ENCODE peak calls at places on chromosomes 2 and 18, in eight cellular contexts. U is AG04449, Z is GM10248, M is GM13976, I is HL-60, A is pancreas, G is stomach, R is bronchial epithelial cell. C is an unnamed sample.

GRCh38 chr18:11309172-11309571 is 159.8 kb upstream of the PIEZO2 start:
- DNase-seq in Z (no peak), U (no peak), M (no peak), A (no peak), R (no peak), I (no peak), G (no peak), C (no peak)

GRCh38 chr2:172698041-172698863 is 37.4 kb upstream of the RAPGEF4 start:
- DNase-seq in M (peak; percentile 57), U (peak; percentile 84), G (no peak), Z (peak; percentile 42), A (no peak), I (peak; percentile 40), R (peak; percentile 94), C (no peak)

GRCh38 chr2:28976584-28976983 is 4.5 kb upstream of the TOGARAM2 start:
- DNase-seq in I (no peak), Z (no peak), U (no peak), M (no peak), A (peak; percentile 40), R (peak; percentile 93), G (no peak), C (no peak)

GRCh38 chr2:11343626-11344341 is 652 bp downstream of the ROCK2 start:
- DNase-seq in R (peak; percentile 23), I (no peak), A (peak; percentile 58), U (no peak), M (peak; percentile 62), G (peak; percentile 32), Z (peak; percentile 53), C (peak; percentile 75)

GRCh38 chr2:30267161-30267568 is 35.8 kb downstream of the LBH start:
- DNase-seq in A (no peak), M (no peak), R (no peak), Z (no peak), I (no peak), U (no peak), G (no peak), C (no peak)

GRCh38 chr2:65576861-65577601 is 144.6 kb upstream of the SPRED2 start:
- DNase-seq in M (no peak), I (no peak), U (peak; percentile 68), G (no peak), Z (no peak), A (no peak), R (peak; percentile 97), C (peak; percentile 32)

GRCh38 chr18:3713166-3713565 is 263.2 kb downstream of the TGIF1 start:
- DNase-seq in U (no peak), I (no peak), Z (no peak), M (no peak), G (no peak), A (no peak), R (no peak), C (no peak)

GRCh38 chr2:25314514-25315315 is 27.0 kb downstream of the DNMT3A start:
- DNase-seq in M (peak; percentile 93), Z (peak; percentile 89), R (no peak), U (no peak), I (peak; percentile 74), G (peak; percentile 68), A (peak; percentile 48), C (no peak)

GRCh38 chr2:111069722-111070121 is 51.0 kb upstream of the BCL2L11 start:
- DNase-seq in Z (no peak), R (no peak), I (no peak), U (no peak), A (no peak), G (no peak), M (no peak), C (no peak)

GRCh38 chr2:178592655-178593054 is 112.4 kb downstream of the PLEKHA3 start:
- DNase-seq in U (no peak), M (no peak), R (no peak), A (no peak), I (no peak), G (no peak), Z (no peak), C (no peak)

GRCh38 chr2:38909872-38910271 is 20.2 kb downstream of the ARHGEF33 start:
- DNase-seq in Z (no peak), I (no peak), U (no peak), R (peak; percentile 23), M (no peak), G (no peak), A (no peak), C (no peak)

GRCh38 chr2:178331474-178332431 is 119.2 kb downstream of the PRKRA start:
- DNase-seq in I (no peak), G (no peak), A (no peak), R (peak; percentile 97), Z (no peak), M (no peak), U (no peak), C (no peak)

GRCh38 chr2:235024951-235025773 is 73.3 kb downstream of the SH3BP4 start:
- DNase-seq in R (no peak), U (no peak), A (no peak), M (no peak), I (no peak), G (no peak), Z (no peak), C (no peak)

GRCh38 chr2:127149384-127149783 is 42.4 kb upstream of the BIN1 start:
- DNase-seq in U (peak; percentile 90), G (no peak), Z (no peak), R (peak; percentile 88), I (no peak), M (no peak), A (no peak), C (no peak)

GRCh38 chr2:178282075-178282474 is 87.8 kb downstream of the OSBPL6 start:
- DNase-seq in U (no peak), R (peak; percentile 88), M (no peak), A (no peak), I (no peak), G (no peak), Z (no peak), C (no peak)

GRCh38 chr2:97935719-97936161 is 60.0 kb downstream of the TMEM131 start:
- DNase-seq in R (peak; percentile 15), M (no peak), A (no peak), Z (no peak), I (no peak), G (no peak), U (peak; percentile 26), C (no peak)

GRCh38 chr18:12026562-12026961 is 45.3 kb downstream of the IMPA2 start:
- DNase-seq in R (no peak), Z (no peak), G (no peak), M (no peak), A (peak; percentile 77), U (no peak), I (no peak), C (no peak)

GRCh38 chr18:42437646-42438045 is 482.6 kb downstream of the PIK3C3 start:
- DNase-seq in R (no peak), U (no peak), I (no peak), Z (no peak), G (no peak), A (no peak), M (no peak), C (no peak)

GRCh38 chr2:183881978-183882377 is 716.4 kb upstream of the ZNF804A start:
- DNase-seq in Z (no peak), R (no peak), A (no peak), G (no peak), M (no peak), U (no peak), I (no peak), C (no peak)
- TF ChIP-seq CTCF in Z (no peak), R (no peak), A (no peak), G (no peak), M (no peak), U (no peak), I (no peak), C (no peak)

GRCh38 chr2:231707625-231708049 is 688 bp upstream of the PTMA start:
- DNase-seq in M (no peak), U (no peak), R (no peak), Z (no peak), I (no peak), A (no peak), G (no peak), C (peak; percentile 78)

GRCh38 chr2:231709636-231709980 is 1.3 kb downstream of the PTMA start:
- DNase-seq in R (no peak), G (peak; percentile 56), U (no peak), M (no peak), I (no peak), A (peak; percentile 74), Z (no peak), C (no peak)

GRCh38 chr2:231708773-231709635 is 679 bp downstream of the PTMA start:
- DNase-seq in R (no peak), G (peak; percentile 50), A (peak; percentile 70), M (peak; percentile 34), U (no peak), I (peak; percentile 82), Z (no peak), C (no peak)

GRCh38 chr2:231706731-231707624 is 1.3 kb upstream of the PTMA start:
- DNase-seq in M (peak; percentile 94), U (peak; percentile 90), I (peak; percentile 97), R (peak; percentile 93), A (peak; percentile 98), G (peak; percentile 99), Z (peak; percentile 94), C (peak; percentile 99)

GRCh38 chr2:231708050-231708772 is at the start of gene PTMA:
- DNase-seq in I (peak; percentile 99), G (peak; percentile 100), A (peak; percentile 100), R (peak; percentile 97), M (peak; percentile 95), Z (peak; percentile 93), U (peak; percentile 96), C (peak; percentile 100)
- TF ChIP-seq CTCF in I (no peak), G (no peak), A (no peak), R (no peak), M (no peak), Z (no peak), U (no peak), C (no peak)

DNA sequence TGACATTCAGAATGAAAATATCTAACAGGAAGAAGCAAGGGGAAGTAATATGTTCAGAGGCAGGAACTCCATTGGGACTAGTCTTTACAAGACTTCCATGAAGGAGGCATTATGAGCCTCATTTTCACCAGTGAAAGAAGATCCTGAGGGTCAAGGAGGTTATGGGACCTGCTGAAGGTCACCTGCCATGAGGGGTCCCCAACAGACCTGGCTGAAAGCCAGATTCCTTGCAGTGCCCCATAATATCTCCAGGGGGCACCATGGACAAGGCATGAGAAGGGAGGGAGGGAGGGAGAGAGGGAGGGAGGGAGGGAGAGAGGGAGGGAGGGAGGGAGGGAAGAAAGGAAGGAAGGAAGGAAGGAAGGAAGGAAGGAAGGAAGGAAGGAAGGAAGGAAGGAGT is 27.9 kb downstream of the XDH start:
- DNase-seq in R (no peak), G (no peak), U (no peak), I (no peak), M (no peak), Z (no peak), A (no peak), C (no peak)
- TF ChIP-seq CTCF in R (peak; percentile 5), G (no peak), U (no peak), I (no peak), M (no peak), Z (no peak), A (no peak), C (peak; percentile 30)

DNA sequence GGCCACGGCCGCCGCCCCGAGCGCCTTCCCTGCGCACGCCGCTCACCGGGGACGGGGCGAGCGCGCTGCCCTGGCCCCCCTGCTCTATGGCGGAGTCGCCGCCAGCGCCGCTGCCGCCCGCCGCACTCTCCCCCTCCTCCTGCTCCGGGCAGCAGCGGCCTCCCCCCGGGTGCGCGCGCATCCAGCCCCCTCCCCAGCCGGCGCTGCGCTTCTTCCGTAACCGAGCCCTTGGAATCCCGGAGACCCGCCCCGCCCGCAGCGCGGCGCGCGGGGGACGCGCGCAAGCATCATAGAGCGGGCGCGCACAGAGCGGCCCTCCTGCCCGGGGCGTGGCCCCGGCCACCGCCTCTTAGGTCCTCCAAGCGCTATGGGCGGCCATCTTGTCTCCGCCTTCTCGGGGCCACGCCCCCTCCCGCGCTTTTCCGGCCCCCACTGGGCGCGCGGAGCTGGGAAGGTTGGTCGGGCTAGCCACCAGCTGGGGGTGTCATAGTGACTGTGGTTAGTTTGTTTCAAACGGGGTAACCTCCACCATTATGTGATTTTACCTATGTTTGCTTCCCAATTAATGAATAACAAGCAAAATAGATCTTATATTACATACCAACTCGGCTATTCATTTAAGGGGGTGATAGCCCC is at the start of gene MBD2:
- DNase-seq in U (peak; percentile 49), M (peak; percentile 92), Z (peak; percentile 92), A (peak; percentile 96), G (peak; percentile 95), R (peak; percentile 82), I (peak; percentile 91), C (peak; percentile 94)
- TF ChIP-seq CTCF in U (peak; percentile 33), M (peak; percentile 23), Z (peak; percentile 53), A (no peak), G (peak; percentile 6), R (no peak), I (no peak), C (peak; percentile 23)

C was measured in type B pancreatic cell.